ENCODE peak calls at places on chromosomes 6 and 20, in ten cellular contexts. Y is NT2/D1; I is AG04449; C is CD8-positive, alpha-beta T cell; T is colonic mucosa; K is adrenal gland; G is kidney; J is naive thymus-derived CD4-positive, alpha-beta T cell; H is HepG2; F is epithelial cell of esophagus. P is an unnamed sample.
A peak's percentile ranks its signal among the peaks of the same experiment; 100 is the strongest.

GRCh38 chr6:81450180-81450579 is 302.3 kb downstream of the TENT5A start:
- DNase-seq in Y (no peak), H (peak; percentile 15), T (peak; percentile 23), F (peak; percentile 5), G (no peak), J (no peak), I (peak; percentile 37), K (peak; percentile 62), C (no peak), P (peak; percentile 3)

GRCh38 chr6:342832-343179 is 48.7 kb upstream of the IRF4 start:
- DNase-seq in I (no peak), F (no peak), K (no peak), G (no peak), H (no peak), C (no peak), T (no peak), J (no peak), Y (no peak), P (no peak)

GRCh38 chr20:9185511-9185910 is 116.6 kb downstream of the PLCB4 start:
- DNase-seq in T (no peak), C (no peak), H (no peak), F (peak; percentile 6), K (no peak), G (no peak), Y (no peak), J (no peak), I (no peak), P (no peak)

GRCh38 chr20:62835931-62836861 is 19.3 kb downstream of the COL9A3 start:
- DNase-seq in K (no peak), T (no peak), G (peak; percentile 77), J (no peak), F (peak; percentile 46), Y (no peak), C (no peak), I (no peak), H (no peak), P (no peak)

GRCh38 chr20:35618372-35619131 is 2.9 kb downstream of the SPAG4 start:
- DNase-seq in K (peak; percentile 35), F (peak; percentile 50), T (peak; percentile 44), Y (no peak), C (peak; percentile 59), I (no peak), J (no peak), H (no peak), G (peak; percentile 81), P (peak; percentile 39)

GRCh38 chr6:85797993-85798392 is 155.3 kb upstream of the SYNCRIP start:
- DNase-seq in H (no peak), T (peak; percentile 55), C (no peak), K (peak; percentile 57), J (no peak), I (no peak), Y (no peak), G (no peak), F (peak; percentile 4), P (no peak)

GRCh38 chr6:33927551-33927950 is 123.7 kb upstream of the MLN start:
- DNase-seq in F (peak; percentile 81), J (no peak), I (peak; percentile 26), T (no peak), G (no peak), C (no peak), H (no peak), Y (no peak), K (peak; percentile 69), P (no peak)

GRCh38 chr6:14975124-14975815 is 270.6 kb upstream of the JARID2 start:
- DNase-seq in H (no peak), J (no peak), G (no peak), I (no peak), C (no peak), F (no peak), T (no peak), K (peak; percentile 4), Y (no peak), P (peak; percentile 31)

GRCh38 chr6:108588586-108588985 is 27.9 kb downstream of the FOXO3 start:
- DNase-seq in G (no peak), K (no peak), I (no peak), F (peak; percentile 63), Y (no peak), H (no peak), J (no peak), T (peak; percentile 35), C (no peak), P (peak; percentile 27)

GRCh38 chr6:134619789-134620188 is 301.9 kb upstream of the SGK1 start:
- DNase-seq in J (no peak), G (no peak), K (no peak), T (no peak), C (no peak), F (peak; percentile 68), I (peak; percentile 47), Y (no peak), H (no peak), P (no peak)

GRCh38 chr6:14221564-14222297 is 104.2 kb downstream of the CD83 start:
- DNase-seq in K (no peak), F (no peak), C (no peak), T (no peak), G (no peak), Y (no peak), I (no peak), H (no peak), J (no peak), P (no peak)

GRCh38 chr20:10271470-10272219 is 53.0 kb downstream of the SNAP25 start:
- DNase-seq in J (no peak), K (no peak), T (no peak), G (no peak), C (no peak), H (no peak), I (no peak), Y (no peak), F (no peak), P (no peak)

GRCh38 chr20:49367113-49367512 is 89.3 kb upstream of the ZNFX1 start:
- DNase-seq in T (no peak), G (no peak), J (no peak), C (no peak), K (no peak), Y (no peak), F (no peak), I (no peak), H (no peak), P (no peak)

DNA sequence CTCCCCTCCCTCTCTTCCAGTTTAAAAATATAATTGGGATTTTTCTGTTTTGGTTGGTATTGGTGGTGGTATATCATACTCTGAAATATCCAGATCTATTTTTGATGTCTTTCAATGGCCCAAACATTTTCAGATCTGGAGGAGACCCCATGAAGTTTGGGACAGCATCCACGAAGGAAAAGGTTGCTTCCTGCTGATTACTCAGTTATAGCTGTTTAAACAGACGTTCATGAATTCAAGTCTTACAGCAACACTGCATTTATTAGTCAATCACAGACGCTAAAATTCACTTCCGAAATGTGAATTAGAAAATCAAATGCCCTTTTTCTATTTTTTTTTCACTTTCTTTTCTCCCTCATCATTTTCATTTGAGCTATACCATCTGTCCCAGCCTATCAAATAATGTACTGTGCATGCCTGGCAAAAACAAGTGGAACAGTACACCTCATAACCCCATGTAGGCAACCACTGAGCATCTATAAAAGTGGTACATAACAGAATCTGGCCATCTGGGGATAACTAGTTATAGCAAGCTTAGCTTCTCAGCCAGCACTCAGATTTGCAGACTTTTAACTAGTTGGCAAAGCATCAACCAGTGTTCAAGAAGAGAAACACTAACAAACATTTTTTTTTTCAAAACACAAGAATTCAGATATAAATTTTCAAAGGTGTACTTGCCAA is 124.5 kb downstream of the HIVEP2 start:
- DNase-seq in F (no peak), T (no peak), Y (no peak), J (no peak), K (no peak), H (no peak), C (no peak), G (no peak), I (no peak), P (peak; percentile 51)
- H3K4me3 ChIP-seq in F (no peak overlapping the region), T (no peak overlapping the region), Y (no peak overlapping the region), J (peak overlapping the region; percentile 66), K (no peak overlapping the region), H (no peak overlapping the region), C (peak overlapping the region; percentile 31), G (peak overlapping the region; percentile 75), I (peak overlapping the region; percentile 24), P (peak overlapping the region; percentile 30)

GRCh38 chr20:21397341-21398108 is at the start of gene NKX2-4:
- DNase-seq in J (no peak), T (no peak), F (no peak), I (no peak), K (no peak), G (peak; percentile 38), H (no peak), Y (no peak), C (no peak), P (no peak)
- H3K4me3 ChIP-seq in J (no peak within 1 kb of the TSS), T (peak within 1 kb of the TSS; percentile 14), F (no peak within 1 kb of the TSS), I (no peak within 1 kb of the TSS), K (no peak within 1 kb of the TSS), G (no peak within 1 kb of the TSS), H (no peak within 1 kb of the TSS), Y (peak within 1 kb of the TSS; percentile 27), C (no peak within 1 kb of the TSS), P (no peak within 1 kb of the TSS)

GRCh38 chr6:158810149-158811095 is 8.7 kb downstream of the EZR start:
- DNase-seq in I (no peak), T (no peak), C (no peak), F (no peak), K (no peak), J (no peak), H (no peak), Y (no peak), G (no peak), P (no peak)

GRCh38 chr6:158815915-158816314 is 3.3 kb downstream of the EZR start:
- DNase-seq in J (no peak), K (no peak), T (no peak), I (no peak), H (no peak), C (no peak), Y (no peak), F (no peak), G (no peak), P (peak; percentile 54)

GRCh38 chr6:158815379-158815724 is 3.8 kb downstream of the EZR start:
- DNase-seq in K (peak; percentile 59), C (no peak), Y (no peak), G (no peak), T (no peak), H (peak; percentile 92), F (no peak), J (no peak), I (no peak), P (no peak)

GRCh38 chr6:158812611-158813010 is 6.6 kb downstream of the EZR start:
- DNase-seq in I (no peak), K (no peak), G (no peak), J (no peak), H (no peak), T (no peak), C (no peak), F (peak; percentile 69), Y (no peak), P (no peak)

DNA sequence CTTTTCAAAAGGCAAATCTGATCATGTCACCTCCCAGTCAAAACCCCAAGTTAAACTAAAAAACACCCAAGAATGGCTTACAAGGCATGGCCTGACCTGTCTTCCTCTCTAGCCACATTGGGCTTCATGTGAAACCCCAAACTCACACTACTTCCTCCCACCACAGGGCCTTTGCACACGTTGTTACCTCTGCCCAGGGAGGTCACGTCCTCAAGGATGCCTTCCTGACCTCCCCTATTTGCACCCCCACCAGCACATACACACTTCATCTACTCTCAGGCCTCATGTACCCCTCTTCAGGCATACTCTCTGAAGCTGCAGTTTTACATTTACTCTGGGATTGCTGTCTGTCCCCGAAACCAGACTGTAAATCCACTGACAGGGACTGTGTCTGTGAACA is 6.1 kb downstream of the EZR start:
- DNase-seq in F (no peak), H (no peak), J (no peak), G (no peak), K (no peak), T (no peak), Y (no peak), I (no peak), C (no peak), P (peak; percentile 79)
- H3K4me3 ChIP-seq in F (peak overlapping the region; percentile 3), H (no peak overlapping the region), J (peak overlapping the region; percentile 46), G (peak overlapping the region; percentile 36), K (no peak overlapping the region), T (no peak overlapping the region), Y (peak overlapping the region; percentile 25), I (no peak overlapping the region), C (no peak overlapping the region), P (peak overlapping the region; percentile 60)

GRCh38 chr6:27544612-27545260 is 71.8 kb upstream of the ZNF184 start:
- DNase-seq in K (no peak), J (no peak), I (no peak), G (no peak), T (no peak), Y (no peak), F (no peak), C (no peak), H (no peak), P (no peak)
- H3K4me3 ChIP-seq in K (no peak overlapping the region), J (no peak overlapping the region), I (peak overlapping the region; percentile 53), G (no peak overlapping the region), T (no peak overlapping the region), Y (peak overlapping the region; percentile 56), F (peak overlapping the region; percentile 54), C (no peak overlapping the region), H (peak overlapping the region; percentile 78), P (peak overlapping the region; percentile 29)